ENCODE peak calls at places on chromosome 6, in five cellular contexts. One of them, this sample, is unnamed.

GRCh38 chr6:89999154-89999553 is 104.9 kb downstream of the GJA10 start:
- DNase-seq in stomach: peak
- DNase-seq in A549: no peak
- DNase-seq in heart left ventricle: peak
- DNase-seq in body of pancreas: peak
- DNase-seq in this sample: no peak

GRCh38 chr6:106099235-106099537 is 13.1 kb downstream of the PRDM1 start:
- DNase-seq in stomach: no peak
- DNase-seq in A549: no peak
- DNase-seq in heart left ventricle: no peak
- DNase-seq in body of pancreas: no peak
- DNase-seq in this sample: no peak

GRCh38 chr6:11773013-11773412 is 5.6 kb downstream of the ADTRP start:
- DNase-seq in stomach: no peak
- DNase-seq in A549: no peak
- DNase-seq in heart left ventricle: no peak
- DNase-seq in body of pancreas: no peak
- DNase-seq in this sample: no peak

GRCh38 chr6:46356543-46356942 is 134.7 kb downstream of the RCAN2 start:
- DNase-seq in stomach: no peak
- DNase-seq in A549: no peak
- DNase-seq in heart left ventricle: no peak
- DNase-seq in body of pancreas: no peak
- DNase-seq in this sample: no peak

GRCh38 chr6:111988926-111989325 is 65.0 kb upstream of the CCN6 start:
- DNase-seq in stomach: no peak
- DNase-seq in A549: no peak
- DNase-seq in heart left ventricle: no peak
- DNase-seq in body of pancreas: no peak
- DNase-seq in this sample: no peak

GRCh38 chr6:1987640-1988039 is 257.8 kb downstream of the GMDS start:
- DNase-seq in stomach: no peak
- DNase-seq in A549: no peak
- DNase-seq in heart left ventricle: no peak
- DNase-seq in body of pancreas: no peak
- DNase-seq in this sample: no peak

GRCh38 chr6:20417819-20418218 is 16.1 kb downstream of the E2F3 start:
- DNase-seq in stomach: no peak
- DNase-seq in A549: no peak
- DNase-seq in heart left ventricle: no peak
- DNase-seq in body of pancreas: no peak
- DNase-seq in this sample: no peak

GRCh38 chr6:36345681-36346417 is 9.2 kb upstream of the BNIP5 start:
- DNase-seq in stomach: no peak
- DNase-seq in A549: no peak
- DNase-seq in heart left ventricle: no peak
- DNase-seq in body of pancreas: no peak
- DNase-seq in this sample: no peak

GRCh38 chr6:133040025-133040838 is 200.9 kb upstream of the EYA4 start:
- DNase-seq in stomach: no peak
- DNase-seq in A549: peak
- DNase-seq in heart left ventricle: no peak
- DNase-seq in body of pancreas: no peak
- DNase-seq in this sample: no peak

GRCh38 chr6:150403458-150404245 is 34.8 kb downstream of the IYD start:
- DNase-seq in stomach: no peak
- DNase-seq in A549: no peak
- DNase-seq in heart left ventricle: peak
- DNase-seq in body of pancreas: no peak
- DNase-seq in this sample: no peak

GRCh38 chr6:41789937-41790502 is 2.5 kb downstream of the TOMM6 start:
- DNase-seq in stomach: no peak
- DNase-seq in A549: no peak
- DNase-seq in heart left ventricle: no peak
- DNase-seq in body of pancreas: no peak
- DNase-seq in this sample: no peak

GRCh38 chr6:53544050-53544499 is 826 bp downstream of the GCLC start:
- DNase-seq in stomach: no peak
- DNase-seq in A549: no peak
- DNase-seq in heart left ventricle: no peak
- DNase-seq in body of pancreas: no peak
- DNase-seq in this sample: no peak

GRCh38 chr6:19864285-19864684 is 27.1 kb downstream of the ID4 start:
- DNase-seq in stomach: no peak
- DNase-seq in A549: no peak
- DNase-seq in heart left ventricle: no peak
- DNase-seq in body of pancreas: no peak
- DNase-seq in this sample: no peak

GRCh38 chr6:156250593-156250992 is 526.6 kb upstream of the ARID1B start:
- DNase-seq in stomach: no peak
- DNase-seq in A549: no peak
- DNase-seq in heart left ventricle: no peak
- DNase-seq in body of pancreas: no peak
- DNase-seq in this sample: no peak

GRCh38 chr6:51019785-51020184 is 201.1 kb downstream of the TFAP2B start:
- DNase-seq in stomach: no peak
- DNase-seq in A549: no peak
- DNase-seq in heart left ventricle: no peak
- DNase-seq in body of pancreas: no peak
- DNase-seq in this sample: no peak

GRCh38 chr6:157596461-157596860 is 215.5 kb downstream of the ZDHHC14 start:
- DNase-seq in stomach: no peak
- DNase-seq in A549: no peak
- DNase-seq in heart left ventricle: no peak
- DNase-seq in body of pancreas: no peak
- DNase-seq in this sample: no peak

GRCh38 chr6:54037277-54037779 is 73.9 kb upstream of the MLIP start:
- DNase-seq in stomach: no peak
- DNase-seq in A549: no peak
- DNase-seq in heart left ventricle: no peak
- DNase-seq in body of pancreas: no peak
- DNase-seq in this sample: no peak

GRCh38 chr6:28203201-28203600 is 21.9 kb upstream of the ZSCAN9 start:
- DNase-seq in stomach: no peak
- DNase-seq in A549: no peak
- DNase-seq in heart left ventricle: no peak
- DNase-seq in body of pancreas: no peak
- DNase-seq in this sample: no peak

GRCh38 chr6:161836643-161837448 is 563.0 kb upstream of the AGPAT4 start:
- DNase-seq in stomach: no peak
- DNase-seq in A549: no peak
- DNase-seq in heart left ventricle: no peak
- DNase-seq in body of pancreas: peak
- DNase-seq in this sample: no peak

GRCh38 chr6:128857806-128858205 is 25.1 kb upstream of the LAMA2 start:
- DNase-seq in stomach: no peak
- DNase-seq in A549: no peak
- DNase-seq in heart left ventricle: no peak
- DNase-seq in body of pancreas: no peak
- DNase-seq in this sample: no peak

GRCh38 chr6:150185697-150186096 is 42.9 kb downstream of the PPP1R14C start:
- DNase-seq in stomach: no peak
- DNase-seq in A549: no peak
- DNase-seq in heart left ventricle: no peak
- DNase-seq in body of pancreas: no peak
- DNase-seq in this sample: no peak

GRCh38 chr6:160427312-160428068 is 79.3 kb downstream of the SLC22A3 start:
- DNase-seq in stomach: no peak
- DNase-seq in A549: no peak
- DNase-seq in heart left ventricle: no peak
- DNase-seq in body of pancreas: peak
- DNase-seq in this sample: no peak

GRCh38 chr6:26571592-26572296 is 25.0 kb upstream of the ABT1 start:
- DNase-seq in stomach: no peak
- DNase-seq in A549: no peak
- DNase-seq in heart left ventricle: peak
- DNase-seq in body of pancreas: peak
- DNase-seq in this sample: no peak

GRCh38 chr6:129183039-129183438 is 300.1 kb downstream of the LAMA2 start:
- DNase-seq in stomach: no peak
- DNase-seq in A549: no peak
- DNase-seq in heart left ventricle: no peak
- DNase-seq in body of pancreas: no peak
- DNase-seq in this sample: no peak

GRCh38 chr6:106082735-106083398 is 3.3 kb upstream of the PRDM1 start:
- DNase-seq in stomach: no peak
- DNase-seq in A549: no peak
- DNase-seq in heart left ventricle: no peak
- DNase-seq in body of pancreas: no peak
- DNase-seq in this sample: no peak

GRCh38 chr6:73388800-73389512 is 5.7 kb upstream of the DDX43 start:
- DNase-seq in stomach: peak
- DNase-seq in A549: peak
- DNase-seq in heart left ventricle: peak
- DNase-seq in body of pancreas: peak
- DNase-seq in this sample: peak

GRCh38 chr6:152380993-152381898 is 255.9 kb downstream of the SYNE1 start:
- DNase-seq in stomach: peak
- DNase-seq in A549: peak
- DNase-seq in heart left ventricle: peak
- DNase-seq in body of pancreas: peak
- DNase-seq in this sample: peak
- TF ChIP-seq POLR2A in stomach: no peak
- TF ChIP-seq POLR2A in A549: peak
- TF ChIP-seq POLR2A in heart left ventricle: peak
- TF ChIP-seq POLR2A in body of pancreas: peak
- TF ChIP-seq POLR2A in this sample: peak

GRCh38 chr6:4320860-4321259 is 185.5 kb upstream of the ECI2 start:
- DNase-seq in stomach: no peak
- DNase-seq in A549: peak
- DNase-seq in heart left ventricle: no peak
- DNase-seq in body of pancreas: no peak
- DNase-seq in this sample: peak

GRCh38 chr6:4319992-4320683 is 184.8 kb upstream of the ECI2 start:
- DNase-seq in stomach: no peak
- DNase-seq in A549: no peak
- DNase-seq in heart left ventricle: no peak
- DNase-seq in body of pancreas: no peak
- DNase-seq in this sample: no peak

GRCh38 chr6:4314201-4314707 is 178.9 kb upstream of the ECI2 start:
- DNase-seq in stomach: no peak
- DNase-seq in A549: no peak
- DNase-seq in heart left ventricle: no peak
- DNase-seq in body of pancreas: no peak
- DNase-seq in this sample: no peak

GRCh38 chr6:4313044-4313686 is 177.8 kb upstream of the ECI2 start:
- DNase-seq in stomach: no peak
- DNase-seq in A549: peak
- DNase-seq in heart left ventricle: peak
- DNase-seq in body of pancreas: peak
- DNase-seq in this sample: peak

GRCh38 chr6:4316867-4317400 is 181.6 kb upstream of the ECI2 start:
- DNase-seq in stomach: peak
- DNase-seq in A549: no peak
- DNase-seq in heart left ventricle: peak
- DNase-seq in body of pancreas: peak
- DNase-seq in this sample: peak
- TF ChIP-seq POLR2A in stomach: no peak
- TF ChIP-seq POLR2A in A549: no peak
- TF ChIP-seq POLR2A in heart left ventricle: peak
- TF ChIP-seq POLR2A in body of pancreas: no peak
- TF ChIP-seq POLR2A in this sample: peak

GRCh38 chr6:84224251-84224650 is 3.2 kb downstream of the CEP162 start:
- DNase-seq in stomach: no peak
- DNase-seq in A549: no peak
- DNase-seq in heart left ventricle: no peak
- DNase-seq in body of pancreas: no peak
- DNase-seq in this sample: no peak

GRCh38 chr6:84222426-84222825 is 5.0 kb downstream of the CEP162 start:
- DNase-seq in stomach: no peak
- DNase-seq in A549: no peak
- DNase-seq in heart left ventricle: no peak
- DNase-seq in body of pancreas: no peak
- DNase-seq in this sample: no peak

GRCh38 chr6:84228198-84228543 is 728 bp upstream of the CEP162 start:
- DNase-seq in stomach: no peak
- DNase-seq in A549: no peak
- DNase-seq in heart left ventricle: no peak
- DNase-seq in body of pancreas: no peak
- DNase-seq in this sample: no peak

GRCh38 chr6:84227044-84227433 is 404 bp downstream of the CEP162 start:
- DNase-seq in stomach: no peak
- DNase-seq in A549: no peak
- DNase-seq in heart left ventricle: no peak
- DNase-seq in body of pancreas: no peak
- DNase-seq in this sample: no peak

GRCh38 chr6:84227434-84228197 is at the start of gene CEP162:
- DNase-seq in stomach: peak
- DNase-seq in A549: peak
- DNase-seq in heart left ventricle: peak
- DNase-seq in body of pancreas: peak
- DNase-seq in this sample: peak
- TF ChIP-seq POLR2A in stomach: no peak
- TF ChIP-seq POLR2A in A549: no peak
- TF ChIP-seq POLR2A in heart left ventricle: peak
- TF ChIP-seq POLR2A in body of pancreas: no peak
- TF ChIP-seq POLR2A in this sample: peak

GRCh38 chr6:31576897-31577341 is 1.6 kb downstream of the TNF start:
- DNase-seq in stomach: peak
- DNase-seq in A549: no peak
- DNase-seq in heart left ventricle: no peak
- DNase-seq in body of pancreas: no peak
- DNase-seq in this sample: no peak

GRCh38 chr6:31578058-31578457 is 2.7 kb downstream of the TNF start:
- DNase-seq in stomach: no peak
- DNase-seq in A549: no peak
- DNase-seq in heart left ventricle: no peak
- DNase-seq in body of pancreas: no peak
- DNase-seq in this sample: no peak

GRCh38 chr6:31579546-31580445 is 2.4 kb downstream of the LTB start:
- DNase-seq in stomach: no peak
- DNase-seq in A549: no peak
- DNase-seq in heart left ventricle: no peak
- DNase-seq in body of pancreas: no peak
- DNase-seq in this sample: no peak

GRCh38 chr6:31579119-31579505 is 3.1 kb downstream of the LTB start:
- DNase-seq in stomach: no peak
- DNase-seq in A549: no peak
- DNase-seq in heart left ventricle: no peak
- DNase-seq in body of pancreas: no peak
- DNase-seq in this sample: no peak

DNA sequence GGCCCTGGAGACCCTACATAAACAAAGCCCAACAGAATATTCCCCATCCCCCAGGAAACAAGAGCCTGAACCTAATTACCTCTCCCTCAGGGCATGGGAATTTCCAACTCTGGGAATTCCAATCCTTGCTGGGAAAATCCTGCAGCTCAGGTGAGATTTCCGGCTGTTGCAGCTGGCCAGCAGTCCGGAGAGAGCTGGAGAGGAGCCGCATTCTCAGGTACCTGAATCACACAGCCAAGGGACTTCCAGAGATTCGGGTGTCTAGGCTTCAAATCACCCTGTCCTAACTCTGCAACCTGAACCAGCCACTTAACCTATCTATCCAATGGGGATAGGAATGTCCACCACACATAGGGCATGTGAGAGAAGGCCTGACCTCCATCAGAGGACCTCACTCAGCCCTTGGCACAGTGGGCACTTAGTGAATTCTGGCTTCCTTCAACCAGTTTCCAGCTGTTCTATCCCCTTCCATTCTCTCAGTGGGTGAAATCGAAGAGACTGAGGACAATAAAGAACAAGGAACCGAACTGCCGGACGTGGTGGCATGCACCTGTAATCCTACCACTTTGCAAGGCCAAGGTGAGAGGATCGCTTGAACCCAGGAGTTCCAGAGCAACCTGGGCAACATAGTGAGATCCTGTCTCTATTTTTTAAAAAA is 3.2 kb downstream of the TNF start:
- DNase-seq in stomach: no peak
- DNase-seq in A549: no peak
- DNase-seq in heart left ventricle: no peak
- DNase-seq in body of pancreas: peak
- DNase-seq in this sample: no peak
- TF ChIP-seq POLR2A in stomach: no peak
- TF ChIP-seq POLR2A in A549: no peak
- TF ChIP-seq POLR2A in heart left ventricle: no peak
- TF ChIP-seq POLR2A in body of pancreas: no peak
- TF ChIP-seq POLR2A in this sample: no peak

This sample was measured in H54.